ENCODE peak calls at places on chromosomes 7 and 10, in four cellular contexts. K is fibroblast of gingiva, Z is chondrocyte, L is fibroblast of lung. E is an unnamed sample.

GRCh38 chr7:17027143-17027802 is 145.5 kb upstream of the AGR3 start:
- DNase-seq in K (peak), Z (no peak), L (peak), E (no peak)

GRCh38 chr7:80411621-80412020 is 100.2 kb downstream of the GNAT3 start:
- DNase-seq in K (peak), Z (no peak), L (no peak), E (no peak)

GRCh38 chr7:49926720-49927119 is 153.3 kb downstream of the VWC2 start:
- DNase-seq in K (no peak), Z (no peak), L (no peak), E (no peak)

GRCh38 chr10:1399431-1400120 is 337.7 kb downstream of the ADARB2 start:
- DNase-seq in K (no peak), Z (peak), L (no peak), E (no peak)

GRCh38 chr10:71578069-71578468 is 141.5 kb downstream of the C10orf105 start:
- DNase-seq in K (no peak), Z (no peak), L (no peak), E (no peak)

GRCh38 chr10:123119081-123119480 is 16.7 kb upstream of the HMX3 start:
- DNase-seq in K (no peak), Z (no peak), L (no peak), E (no peak)

GRCh38 chr10:62384057-62384446 is 9.9 kb downstream of the ZNF365 start:
- DNase-seq in K (no peak), Z (no peak), L (peak), E (no peak)

GRCh38 chr10:30671011-30671616 is 41.6 kb upstream of the LYZL2 start:
- DNase-seq in K (peak), Z (no peak), L (peak), E (no peak)

GRCh38 chr7:85719981-85720963 is 533.4 kb upstream of the SEMA3D start:
- DNase-seq in K (peak), Z (no peak), L (peak), E (no peak)

GRCh38 chr7:154910977-154911376 is 91.9 kb downstream of the PAXIP1 start:
- DNase-seq in K (no peak), Z (no peak), L (no peak), E (no peak)

GRCh38 chr7:68269410-68269809 is 1272.8 kb downstream of the TYW1 start:
- DNase-seq in K (no peak), Z (no peak), L (no peak), E (no peak)

GRCh38 chr10:70847666-70848360 is 32.1 kb downstream of the SGPL1 start:
- DNase-seq in K (no peak), Z (no peak), L (no peak), E (no peak)

GRCh38 chr10:122981066-122981464 is 864 bp downstream of the PSTK start:
- DNase-seq in K (peak), Z (no peak), L (peak), E (no peak)

GRCh38 chr10:74177140-74177677 is 26.2 kb downstream of the ADK start:
- DNase-seq in K (no peak), Z (no peak), L (peak), E (no peak)

GRCh38 chr10:130792096-130792845 is 519.2 kb downstream of the TCERG1L start:
- DNase-seq in K (no peak), Z (no peak), L (no peak), E (no peak)

GRCh38 chr7:66099551-66100407 is 14.9 kb upstream of the CRCP start:
- DNase-seq in K (peak), Z (no peak), L (peak), E (peak)

GRCh38 chr7:106064836-106065559 is 47.1 kb downstream of the SYPL1 start:
- DNase-seq in K (peak), Z (no peak), L (peak), E (peak)

GRCh38 chr7:30029696-30030095 is 1.5 kb downstream of the PLEKHA8 start:
- DNase-seq in K (no peak), Z (no peak), L (no peak), E (no peak)

GRCh38 chr7:151351967-151352366 is 10.4 kb downstream of the NUB1 start:
- DNase-seq in K (no peak), Z (no peak), L (no peak), E (no peak)

GRCh38 chr7:111198255-111198654 is 107.3 kb downstream of the LRRN3 start:
- DNase-seq in K (peak), Z (no peak), L (peak), E (peak)